ENCODE peak calls at places on chromosomes 13 and 19, in five cellular contexts. Y, H, W, C and M are unnamed samples.

GRCh38 chr19:55392820-55393219 is 7.1 kb downstream of the RPL28 start:
- DNase-seq in Y (no peak), H (no peak), W (no peak), C (no peak), M (no peak)

GRCh38 chr19:48962029-48962848 is 2.9 kb upstream of the FTL start:
- DNase-seq in Y (peak), H (no peak), W (peak), C (no peak), M (peak)

GRCh38 chr19:33186431-33186830 is 7.7 kb upstream of the LRP3 start:
- DNase-seq in Y (no peak), H (no peak), W (no peak), C (no peak), M (no peak)

GRCh38 chr19:38543807-38544568 is 73.8 kb downstream of the MAP4K1 start:
- DNase-seq in Y (peak), H (peak), W (peak), C (no peak), M (peak)

GRCh38 chr13:104460553-104460952 is 1394.3 kb upstream of the SLC10A2 start:
- DNase-seq in Y (no peak), H (no peak), W (peak), C (no peak), M (no peak)

GRCh38 chr19:15123900-15124299 is 16.7 kb downstream of the SYDE1 start:
- DNase-seq in Y (peak), H (no peak), W (no peak), C (no peak), M (peak)

GRCh38 chr19:2290441-2291184 is 8.6 kb upstream of the PEAK3 start:
- DNase-seq in Y (no peak), H (no peak), W (no peak), C (no peak), M (no peak)

GRCh38 chr19:55638864-55639359 is 1.9 kb upstream of the ZNF580 start:
- DNase-seq in Y (peak), H (no peak), W (peak), C (no peak), M (no peak)

GRCh38 chr13:107867701-107868661 is 347.4 kb downstream of the LIG4 start:
- DNase-seq in Y (peak), H (no peak), W (peak), C (peak), M (no peak)

GRCh38 chr13:29587645-29588044 is 7.8 kb downstream of the SLC7A1 start:
- DNase-seq in Y (no peak), H (no peak), W (peak), C (no peak), M (no peak)

GRCh38 chr13:68616600-68617222 is 1386.6 kb upstream of the PCDH9 start:
- DNase-seq in Y (no peak), H (no peak), W (no peak), C (no peak), M (no peak)

GRCh38 chr19:44050740-44051653 is 839 bp upstream of the ZNF223 start:
- DNase-seq in Y (no peak), H (no peak), W (no peak), C (no peak), M (no peak)

GRCh38 chr13:19178901-19179593 is 2.6 kb downstream of the TUBA3C start:
- DNase-seq in Y (no peak), H (no peak), W (no peak), C (no peak), M (no peak)

GRCh38 chr19:43570174-43570791 is 5.0 kb downstream of the XRCC1 start:
- DNase-seq in Y (no peak), H (no peak), W (no peak), C (no peak), M (no peak)

GRCh38 chr13:35518337-35518736 is 41.8 kb upstream of the MAB21L1 start:
- DNase-seq in Y (no peak), H (no peak), W (no peak), C (no peak), M (no peak)

GRCh38 chr13:113654175-113654560 is 3.8 kb downstream of the ATP4B start:
- DNase-seq in Y (no peak), H (no peak), W (no peak), C (no peak), M (no peak)

GRCh38 chr13:35211949-35212348 is 264.5 kb downstream of the MAB21L1 start:
- DNase-seq in Y (no peak), H (no peak), W (no peak), C (no peak), M (no peak)

GRCh38 chr19:58585442-58586130 is 12.5 kb upstream of the MZF1 start:
- DNase-seq in Y (no peak), H (no peak), W (no peak), C (no peak), M (no peak)

GRCh38 chr19:31733591-31733990 is 384.4 kb upstream of the TSHZ3 start:
- DNase-seq in Y (no peak), H (no peak), W (no peak), C (no peak), M (no peak)

GRCh38 chr19:7520131-7521051 is 2.0 kb upstream of the MCOLN1 start:
- DNase-seq in Y (peak), H (no peak), W (no peak), C (no peak), M (no peak)

GRCh38 chr13:78679329-78679728 is 20.4 kb upstream of the OBI1 start:
- DNase-seq in Y (no peak), H (no peak), W (no peak), C (no peak), M (no peak)

GRCh38 chr13:110006304-110006703 is 219.9 kb upstream of the IRS2 start:
- DNase-seq in Y (peak), H (no peak), W (peak), C (no peak), M (no peak)

GRCh38 chr19:51509823-51510660 is 8.4 kb upstream of the SIGLEC12 start:
- DNase-seq in Y (no peak), H (no peak), W (no peak), C (no peak), M (no peak)

GRCh38 chr13:97542102-97542501 is 108.1 kb downstream of the RAP2A start:
- DNase-seq in Y (no peak), H (no peak), W (peak), C (no peak), M (no peak)

GRCh38 chr19:42024622-42025111 is 30.6 kb upstream of the ATP1A3 start:
- DNase-seq in Y (no peak), H (no peak), W (no peak), C (no peak), M (peak)

GRCh38 chr13:40665754-40666057 is 735 bp downstream of the FOXO1 start:
- DNase-seq in Y (no peak), H (no peak), W (no peak), C (no peak), M (peak)

GRCh38 chr13:44734204-44734707 is 158.1 kb upstream of the TSC22D1 start:
- DNase-seq in Y (no peak), H (no peak), W (peak), C (no peak), M (peak)

GRCh38 chr13:110359840-110360301 is 52.8 kb downstream of the COL4A2 start:
- DNase-seq in Y (no peak), H (no peak), W (no peak), C (no peak), M (no peak)

GRCh38 chr13:27504126-27504525 is 53.8 kb upstream of the MTIF3 start:
- DNase-seq in Y (no peak), H (no peak), W (no peak), C (no peak), M (no peak)

GRCh38 chr19:5515737-5516136 is 52.0 kb downstream of the TINCR start:
- DNase-seq in Y (no peak), H (no peak), W (no peak), C (no peak), M (no peak)
- TF ChIP-seq CTCF in Y (no peak), H (peak), W (peak), C (peak), M (no peak)

DNA sequence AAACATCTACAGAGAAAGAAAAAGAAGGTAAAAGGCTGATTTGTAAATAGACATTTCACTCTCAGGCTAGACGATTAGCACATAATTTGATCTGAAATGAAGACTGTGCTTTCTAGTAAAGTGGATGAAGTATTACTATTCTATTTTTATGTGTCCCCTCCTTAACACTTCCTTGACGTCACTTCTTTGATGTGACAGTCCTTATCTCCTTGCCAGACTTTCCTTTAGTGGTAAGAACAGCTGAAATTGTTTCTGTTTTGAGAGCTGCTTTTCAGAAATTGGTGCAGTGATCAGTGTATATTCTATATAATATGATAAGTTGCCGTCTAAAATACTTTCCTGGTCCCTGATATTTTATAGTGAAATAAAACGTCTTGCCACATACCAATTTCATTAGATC is 210.1 kb upstream of the PCDH9 start:
- DNase-seq in Y (no peak), H (no peak), W (no peak), C (no peak), M (no peak)
- TF ChIP-seq CTCF in Y (no peak), H (no peak), W (no peak), C (no peak), M (no peak)

GRCh38 chr19:10964903-10965302 is 4.1 kb downstream of the SMARCA4 start:
- DNase-seq in Y (no peak), H (no peak), W (no peak), C (no peak), M (no peak)
- TF ChIP-seq CTCF in Y (no peak), H (no peak), W (no peak), C (peak), M (no peak)

DNA sequence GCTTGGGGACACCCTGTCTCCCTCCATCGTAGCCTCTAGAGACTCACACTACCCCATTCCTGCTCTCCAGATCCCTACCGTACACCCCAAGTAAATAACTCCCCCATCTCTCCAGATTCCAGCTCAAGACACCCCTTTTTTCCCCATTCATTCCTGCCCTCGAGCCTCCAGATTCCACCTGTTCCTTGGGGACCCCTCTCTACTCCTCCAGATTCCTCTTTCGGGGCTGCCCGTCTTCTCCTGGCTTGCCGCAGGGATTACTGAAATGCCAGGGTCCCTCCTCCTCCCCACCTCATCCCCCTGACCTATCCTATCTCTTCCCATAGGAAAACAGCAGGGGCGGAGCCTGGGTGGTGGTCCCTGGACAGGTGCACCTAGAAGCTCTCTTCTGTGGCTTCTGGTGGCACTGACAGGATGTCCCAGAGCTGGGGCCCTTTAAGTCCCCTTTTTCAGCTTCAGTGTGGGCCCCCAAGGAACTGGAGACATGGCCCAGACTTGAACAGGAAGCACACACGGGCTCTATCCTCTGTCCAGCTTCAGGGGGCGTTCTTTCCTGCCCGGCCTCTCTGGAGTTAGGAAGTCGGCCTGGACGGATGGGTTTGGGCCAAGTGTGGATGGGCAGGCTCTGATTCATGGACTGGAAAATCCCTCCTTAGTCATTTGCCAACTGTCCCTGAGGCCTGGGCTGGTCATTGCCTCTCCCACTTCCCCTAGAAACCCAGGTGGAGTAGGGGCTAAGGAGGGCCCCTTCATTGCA is 1.2 kb downstream of the ZSWIM4 start:
- DNase-seq in Y (peak), H (peak), W (peak), C (no peak), M (peak)
- TF ChIP-seq CTCF in Y (no peak), H (peak), W (peak), C (no peak), M (no peak)

DNA sequence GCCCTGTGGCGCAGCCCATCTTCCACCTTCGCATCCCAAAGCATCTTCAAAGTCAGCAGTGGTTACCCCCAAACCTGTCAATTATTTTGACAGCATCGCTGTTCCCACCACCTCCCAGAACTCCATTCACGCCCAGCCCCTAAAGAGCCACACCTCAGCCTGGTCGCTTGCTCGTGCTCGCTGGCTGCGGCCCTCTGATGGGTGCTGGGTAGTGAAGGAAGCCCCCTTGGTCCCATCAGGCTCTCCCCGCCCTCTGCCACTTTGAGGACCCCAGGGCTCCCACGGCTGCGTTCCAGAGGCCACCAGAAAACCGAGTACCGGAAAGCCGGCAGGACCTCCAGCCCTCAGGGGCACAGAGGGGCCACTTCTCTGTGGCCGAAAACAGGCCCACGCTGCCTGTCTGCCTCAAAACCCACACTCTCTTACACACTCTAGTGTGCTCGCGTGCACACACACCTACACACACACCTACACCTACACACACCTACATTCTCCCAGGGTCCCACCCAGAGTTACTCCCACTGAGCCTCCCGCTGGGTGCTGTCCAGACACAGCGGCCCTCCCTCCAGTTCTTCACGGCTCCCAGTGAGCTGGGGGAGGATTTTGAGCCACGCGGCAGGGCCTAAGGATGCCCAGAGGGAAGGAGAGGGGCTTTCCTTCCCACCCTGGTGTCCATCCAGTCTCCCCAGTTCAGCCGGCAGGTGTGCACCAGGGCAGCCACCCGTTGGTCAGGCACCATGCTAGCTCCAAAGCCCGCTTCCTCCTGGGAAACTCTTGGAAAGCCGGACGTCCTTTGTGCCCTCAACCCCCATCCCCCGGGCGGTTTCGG is 1.9 kb downstream of the VSTM2B start:
- DNase-seq in Y (no peak), H (no peak), W (no peak), C (no peak), M (peak)
- TF ChIP-seq CTCF in Y (no peak), H (no peak), W (no peak), C (peak), M (no peak)

DNA sequence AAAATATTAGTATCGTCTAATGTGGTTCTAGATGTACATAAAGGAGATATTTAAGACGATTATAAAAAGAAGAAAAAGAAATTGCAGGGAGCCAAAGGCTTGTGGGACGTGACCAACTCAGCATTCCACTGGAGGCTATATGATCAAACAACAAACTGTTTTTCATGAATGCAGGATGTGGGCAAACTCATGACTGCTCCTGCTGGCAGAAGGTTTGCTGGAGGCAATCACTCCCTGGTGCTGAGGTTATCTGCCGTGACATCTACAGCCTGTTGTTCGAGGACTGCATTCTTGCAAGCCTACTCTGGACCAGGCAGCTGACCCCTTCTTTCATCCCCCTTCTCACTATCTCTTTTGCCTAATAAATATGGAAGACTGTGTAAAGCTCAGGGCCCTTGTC is 518.1 kb downstream of the UQCRFS1 start:
- DNase-seq in Y (no peak), H (no peak), W (no peak), C (no peak), M (no peak)
- TF ChIP-seq CTCF in Y (no peak), H (no peak), W (no peak), C (no peak), M (no peak)

DNA sequence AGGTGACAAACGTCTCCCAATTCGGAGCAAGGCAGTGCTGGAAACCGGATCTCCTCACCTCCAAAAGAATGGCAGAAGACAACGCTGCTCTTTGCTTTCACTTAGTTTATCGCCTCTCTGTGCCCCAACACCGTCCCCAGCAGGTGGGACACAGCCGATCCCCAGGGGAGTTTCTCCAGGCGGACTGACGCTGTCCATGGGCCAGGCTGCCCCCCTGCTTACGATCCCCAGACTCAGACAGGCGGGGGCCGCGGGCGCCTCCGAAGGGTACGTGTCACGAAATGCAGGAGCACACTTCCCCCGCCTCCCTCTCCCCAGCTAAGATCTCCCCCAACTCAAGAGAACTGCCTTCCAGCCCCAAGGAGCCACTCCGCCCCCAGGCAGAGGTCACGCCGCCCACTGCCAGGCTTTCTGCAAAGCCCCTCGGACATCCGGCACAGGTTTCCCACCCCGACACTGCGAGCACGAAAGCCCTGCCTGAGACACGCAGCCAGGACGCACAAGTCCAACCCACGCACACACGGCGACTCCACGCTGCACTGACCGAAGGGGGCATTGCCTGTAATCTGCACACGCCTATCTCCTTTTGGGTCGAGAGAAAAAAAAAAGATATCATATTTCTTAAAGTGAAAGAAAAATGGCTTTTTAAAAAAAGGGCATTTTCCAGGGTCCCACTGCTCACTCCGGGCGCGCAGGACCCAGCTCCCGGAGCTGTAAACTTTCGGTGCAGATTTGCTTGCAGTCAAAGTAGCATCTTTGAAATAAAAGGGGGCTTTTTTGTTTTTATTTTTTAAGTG is 1.9 kb downstream of the SPRY2 start:
- DNase-seq in Y (peak), H (no peak), W (peak), C (peak), M (peak)
- TF ChIP-seq CTCF in Y (peak), H (peak), W (peak), C (peak), M (peak)

GRCh38 chr13:93948523-93948922 is 531.0 kb downstream of the DCT start:
- DNase-seq in Y (no peak), H (no peak), W (no peak), C (no peak), M (no peak)

GRCh38 chr13:93956416-93956815 is 523.1 kb downstream of the DCT start:
- DNase-seq in Y (no peak), H (no peak), W (no peak), C (no peak), M (no peak)

GRCh38 chr13:93953856-93954255 is 525.6 kb downstream of the DCT start:
- DNase-seq in Y (no peak), H (no peak), W (no peak), C (no peak), M (no peak)

GRCh38 chr13:93947651-93948050 is 531.8 kb downstream of the DCT start:
- DNase-seq in Y (no peak), H (no peak), W (no peak), C (no peak), M (no peak)

DNA sequence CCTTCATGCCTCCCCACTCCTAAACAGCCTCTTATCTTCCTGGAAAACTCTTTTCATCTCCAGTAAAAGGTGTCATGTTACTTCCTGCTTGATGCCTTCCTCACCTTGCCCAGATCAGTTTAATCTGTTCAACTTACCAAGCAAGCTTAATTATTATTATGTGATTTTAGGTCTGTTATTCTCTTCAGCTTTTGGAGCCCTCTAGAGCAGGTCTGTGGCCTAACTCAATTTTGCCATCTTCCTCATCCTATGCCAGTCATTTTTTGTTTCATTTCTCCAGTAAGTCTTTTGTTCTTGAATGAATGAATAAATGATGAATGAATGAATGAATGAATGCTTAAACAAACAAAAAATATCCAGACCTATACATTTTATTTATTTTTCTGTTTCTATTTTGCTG is 528.3 kb downstream of the DCT start:
- DNase-seq in Y (no peak), H (no peak), W (peak), C (no peak), M (no peak)
- TF ChIP-seq CTCF in Y (no peak), H (peak), W (peak), C (no peak), M (no peak)